ENCODE peak calls at places on chromosomes 7 and 10, in nine cellular contexts. Z, M, G, E, K, O, P, N and F are unnamed samples.

GRCh38 chr7:152899482-152900166 is 140.1 kb downstream of the ACTR3B start:
- DNase-seq in M (peak), N (no peak), P (no peak), G (no peak), O (peak), E (no peak), Z (no peak), K (no peak), F (no peak)

GRCh38 chr7:132836746-132837145 is 245.1 kb downstream of the CHCHD3 start:
- DNase-seq in Z (peak), K (no peak), N (no peak), O (peak), E (no peak), M (no peak), P (no peak), G (peak), F (no peak)

GRCh38 chr10:99658622-99659030 is 683 bp upstream of the ENTPD7 start:
- DNase-seq in M (peak), O (no peak), P (no peak), E (no peak), Z (peak), G (peak), N (no peak), K (peak), F (peak)

GRCh38 chr10:93390691-93391090 is 91.4 kb downstream of the MYOF start:
- DNase-seq in G (no peak), M (no peak), N (no peak), Z (no peak), K (no peak), P (no peak), E (no peak), O (no peak), F (no peak)

GRCh38 chr7:144941127-144941526 is 105.3 kb upstream of the TPK1 start:
- DNase-seq in N (no peak), M (no peak), E (no peak), O (no peak), P (no peak), K (no peak), G (no peak), Z (no peak), F (no peak)

GRCh38 chr10:115093286-115093775 is at the start of gene ATRNL1:
- DNase-seq in O (no peak), K (peak), M (no peak), P (peak), G (peak), N (no peak), E (no peak), Z (peak), F (peak)

GRCh38 chr10:103967433-103968142 is 648 bp downstream of the SLK start:
- DNase-seq in Z (peak), O (no peak), N (no peak), G (peak), M (no peak), E (no peak), K (no peak), P (no peak), F (peak)

GRCh38 chr7:17234398-17235021 is 63.9 kb upstream of the AHR start:
- DNase-seq in O (peak), E (peak), Z (peak), G (peak), P (no peak), M (no peak), N (no peak), K (no peak), F (no peak)

GRCh38 chr10:48463318-48464003 is 141.4 kb downstream of the ARHGAP22 start:
- DNase-seq in O (no peak), K (peak), M (peak), N (no peak), G (no peak), E (no peak), P (no peak), Z (no peak), F (peak)

GRCh38 chr7:55425141-55425752 is 60.1 kb downstream of the LANCL2 start:
- DNase-seq in N (no peak), K (no peak), P (no peak), O (no peak), M (no peak), G (no peak), E (no peak), Z (no peak), F (no peak)

GRCh38 chr10:69439813-69440506 is 11.3 kb upstream of the TSPAN15 start:
- DNase-seq in K (peak), G (peak), O (peak), E (no peak), M (no peak), N (no peak), P (no peak), Z (peak), F (no peak)

GRCh38 chr7:1753563-1753867 is 83.4 kb downstream of the ELFN1 start:
- DNase-seq in O (no peak), Z (no peak), G (no peak), E (no peak), P (no peak), K (no peak), N (no peak), M (no peak), F (peak)

GRCh38 chr7:158750702-158751101 is 46.1 kb upstream of the NCAPG2 start:
- DNase-seq in P (no peak), E (no peak), M (no peak), O (no peak), K (no peak), N (no peak), Z (no peak), G (no peak), F (no peak)

GRCh38 chr7:101728888-101729883 is 88.2 kb upstream of the CUX1 start:
- DNase-seq in Z (peak), O (peak), M (no peak), N (no peak), P (no peak), E (peak), K (no peak), G (peak), F (peak)

GRCh38 chr10:131187274-131187673 is 124.2 kb downstream of the TCERG1L start:
- DNase-seq in N (no peak), M (peak), E (no peak), P (no peak), Z (no peak), K (no peak), O (no peak), G (no peak), F (peak)

GRCh38 chr10:14507156-14507555 is 176.4 kb upstream of the FRMD4A start:
- DNase-seq in M (no peak), K (no peak), G (no peak), Z (no peak), P (no peak), O (no peak), E (no peak), N (peak), F (no peak)

GRCh38 chr10:66943590-66943989 is 17.8 kb downstream of the LRRTM3 start:
- DNase-seq in O (no peak), N (no peak), P (no peak), Z (no peak), M (no peak), E (no peak), K (no peak), G (no peak), F (no peak)

GRCh38 chr10:74190494-74190893 is 39.5 kb downstream of the ADK start:
- DNase-seq in K (no peak), P (no peak), G (no peak), O (no peak), E (no peak), M (no peak), N (no peak), Z (peak), F (no peak)

GRCh38 chr7:7944619-7945282 is 23.8 kb upstream of the GLCCI1 start:
- DNase-seq in M (no peak), P (no peak), G (no peak), E (no peak), N (no peak), O (no peak), K (peak), Z (no peak), F (no peak)

GRCh38 chr10:103854687-103855423 is 521 bp downstream of the SH3PXD2A start:
- DNase-seq in K (peak), N (no peak), P (no peak), M (peak), Z (peak), O (peak), G (no peak), E (no peak), F (peak)

GRCh38 chr7:85851571-85852193 is 664.8 kb upstream of the SEMA3D start:
- DNase-seq in G (peak), E (peak), N (no peak), O (peak), Z (peak), M (no peak), P (no peak), K (no peak), F (no peak)

GRCh38 chr7:150800576-150801241 is at the start of gene TMEM176A:
- DNase-seq in N (no peak), K (no peak), O (no peak), E (no peak), G (no peak), M (no peak), Z (no peak), P (no peak), F (no peak)